ENCODE peak calls at places on chromosome 1, in five cellular contexts. O is fibroblast of the aortic adventitia; X is WERI-Rb-1; Z is prostate gland; T is CD8-positive, alpha-beta memory T cell. C is an unnamed sample.

GRCh38 chr1:105204836-105205371 is 1455.2 kb downstream of the AMY1C start:
- DNase-seq in Z (no peak), X (no peak), T (no peak), O (no peak), C (no peak)

GRCh38 chr1:54188291-54188690 is 11.5 kb downstream of the CYB5RL start:
- DNase-seq in T (no peak), Z (no peak), O (no peak), X (no peak), C (no peak)

GRCh38 chr1:184425449-184426277 is 38.8 kb downstream of the C1orf21 start:
- DNase-seq in X (no peak), Z (peak; percentile 69), T (no peak), O (peak; percentile 45), C (no peak)

GRCh38 chr1:43822040-43822439 is 111.6 kb upstream of the ARTN start:
- DNase-seq in T (no peak), Z (no peak), X (no peak), O (peak; percentile 92), C (peak; percentile 84)

GRCh38 chr1:12134716-12135115 is 32.1 kb upstream of the TNFRSF1B start:
- DNase-seq in T (no peak), O (no peak), Z (no peak), X (no peak), C (no peak)

GRCh38 chr1:46041551-46041950 is 90.9 kb downstream of the PIK3R3 start:
- DNase-seq in X (no peak), Z (no peak), O (no peak), T (no peak), C (no peak)

GRCh38 chr1:170530972-170531757 is 801 bp upstream of the GORAB start:
- DNase-seq in O (peak; percentile 56), T (no peak), Z (no peak), X (no peak), C (peak; percentile 39)

GRCh38 chr1:29022615-29023014 is 101.1 kb downstream of the TMEM200B start:
- DNase-seq in O (no peak), X (no peak), Z (no peak), T (no peak), C (no peak)

GRCh38 chr1:161082996-161083742 is 6.2 kb downstream of the NECTIN4 start:
- DNase-seq in O (peak; percentile 89), Z (peak; percentile 91), T (no peak), X (peak; percentile 51), C (peak; percentile 96)

GRCh38 chr1:162596514-162597170 is 35.1 kb downstream of the UAP1 start:
- DNase-seq in O (no peak), Z (no peak), X (no peak), T (no peak), C (no peak)

GRCh38 chr1:168755800-168756418 is 26.9 kb upstream of the DPT start:
- DNase-seq in X (no peak), T (no peak), O (no peak), Z (no peak), C (no peak)

GRCh38 chr1:229433364-229434004 is 410 bp downstream of the ACTA1 start:
- DNase-seq in O (no peak), Z (no peak), T (no peak), X (no peak), C (no peak)
- H3K4me3 ChIP-seq in O (no peak overlapping the region), Z (no peak overlapping the region), T (no peak overlapping the region), X (no peak overlapping the region), C (no peak overlapping the region)

GRCh38 chr1:155410931-155411330 is 90.2 kb downstream of the RUSC1 start:
- DNase-seq in O (no peak), X (no peak), Z (no peak), T (no peak), C (no peak)
- H3K4me3 ChIP-seq in O (no peak overlapping the region), X (no peak overlapping the region), Z (no peak overlapping the region), T (no peak overlapping the region), C (no peak overlapping the region)

GRCh38 chr1:181369416-181369815 is 113.9 kb upstream of the CACNA1E start:
- DNase-seq in O (no peak), Z (no peak), X (no peak), T (no peak), C (no peak)
- H3K4me3 ChIP-seq in O (no peak overlapping the region), Z (no peak overlapping the region), X (no peak overlapping the region), T (no peak overlapping the region), C (no peak overlapping the region)

DNA sequence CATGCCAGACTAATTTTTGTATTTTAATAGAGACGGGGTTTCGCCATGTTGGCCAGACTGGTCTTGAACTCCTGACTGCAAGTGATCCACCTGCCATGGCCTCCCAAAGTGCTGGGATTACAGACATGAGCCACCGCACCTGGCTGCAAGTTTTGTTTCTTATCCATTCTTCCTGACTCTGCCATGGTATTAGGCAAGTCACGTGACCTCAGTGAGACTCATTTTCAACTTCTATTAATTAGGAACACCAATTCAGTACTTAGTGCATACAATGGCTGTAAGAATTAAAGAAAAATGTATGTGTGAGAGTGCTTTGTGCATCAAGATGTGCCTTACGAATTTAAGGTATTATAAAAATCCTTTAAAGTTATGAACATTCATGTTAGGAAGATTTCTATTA is 111.2 kb downstream of the CACNA1E start:
- DNase-seq in T (no peak), X (no peak), O (no peak), Z (no peak), C (no peak)
- H3K4me3 ChIP-seq in T (no peak overlapping the region), X (no peak overlapping the region), O (no peak overlapping the region), Z (no peak overlapping the region), C (no peak overlapping the region)

GRCh38 chr1:203477748-203478147 is 2.1 kb downstream of the PRELP start:
- DNase-seq in O (no peak), X (no peak), Z (no peak), T (no peak), C (no peak)
- H3K4me3 ChIP-seq in O (no peak overlapping the region), X (no peak overlapping the region), Z (peak overlapping the region; percentile 9), T (no peak overlapping the region), C (no peak overlapping the region)

GRCh38 chr1:20198296-20198695 is 12.0 kb upstream of the PLA2G2C start:
- DNase-seq in T (no peak), Z (no peak), O (no peak), X (no peak), C (no peak)

GRCh38 chr1:20198918-20199317 is 12.6 kb upstream of the PLA2G2C start:
- DNase-seq in X (no peak), O (no peak), Z (no peak), T (no peak), C (no peak)

GRCh38 chr1:20199840-20200239 is 13.5 kb upstream of the PLA2G2C start:
- DNase-seq in T (no peak), O (no peak), Z (no peak), X (no peak), C (no peak)

GRCh38 chr1:20200966-20201365 is 14.6 kb upstream of the PLA2G2C start:
- DNase-seq in X (no peak), T (no peak), O (no peak), Z (no peak), C (no peak)

GRCh38 chr1:20199410-20199809 is 13.1 kb upstream of the PLA2G2C start:
- DNase-seq in Z (no peak), O (no peak), T (no peak), X (no peak), C (no peak)
- H3K4me3 ChIP-seq in Z (no peak overlapping the region), O (no peak overlapping the region), T (no peak overlapping the region), X (no peak overlapping the region), C (no peak overlapping the region)

DNA sequence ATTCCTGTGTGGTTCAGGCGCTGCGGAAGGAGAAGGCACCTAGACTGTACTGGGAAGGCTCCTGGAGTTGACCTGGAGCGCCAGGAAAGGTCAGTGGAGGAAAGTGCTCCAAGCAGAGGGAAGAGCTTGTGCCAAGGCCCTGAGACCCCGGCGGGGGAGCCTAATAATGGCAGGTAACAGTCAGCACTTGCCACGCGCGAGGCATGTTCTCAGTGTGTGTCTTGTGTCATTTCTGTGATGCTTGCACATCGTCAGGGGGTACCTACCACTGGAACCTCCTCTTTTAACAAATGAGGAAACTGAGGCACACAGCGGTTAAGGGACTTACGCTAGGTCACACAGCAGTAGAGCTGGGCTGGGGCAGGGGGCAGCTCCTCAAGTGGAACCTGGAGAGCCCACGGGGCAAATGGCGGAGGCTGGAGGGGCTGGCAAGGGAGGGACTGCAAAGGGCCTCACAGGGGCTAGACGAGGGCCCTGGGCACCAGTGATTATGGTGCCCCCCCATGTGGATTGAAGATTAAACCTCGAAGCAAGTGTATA is 976 bp upstream of the BMP8B start:
- DNase-seq in T (no peak), O (no peak), Z (no peak), X (no peak), C (no peak)
- H3K4me3 ChIP-seq in T (peak overlapping the region; percentile 43), O (no peak overlapping the region), Z (peak overlapping the region; percentile 61), X (peak overlapping the region; percentile 45), C (no peak overlapping the region)

C was measured in cardiac fibroblast.